ENCODE peak calls at places on chromosomes 12 and 14, in six cellular contexts. X is mesothelial cell of epicardium, J is BJ, M is dorsolateral prefrontal cortex, L is ovary, H is astrocyte of the spinal cord. E is an unnamed sample.
A peak's percentile ranks its signal among the peaks of the same experiment; 100 is the strongest.

GRCh38 chr12:63294327-63294632 is 143.3 kb upstream of the AVPR1A start:
- DNase-seq in J (peak; percentile 54), M (no peak), L (no peak), H (peak; percentile 93), X (no peak), E (no peak)

GRCh38 chr12:15590180-15590826 is 198.9 kb downstream of the EPS8 start:
- DNase-seq in J (no peak), L (peak; percentile 42), M (peak; percentile 73), H (peak; percentile 75), X (peak; percentile 40), E (no peak)

GRCh38 chr14:100294963-100295330 is 11.3 kb downstream of the SLC25A29 start:
- DNase-seq in J (no peak), H (no peak), M (peak; percentile 10), X (no peak), L (no peak), E (no peak)

GRCh38 chr12:120711411-120711810 is 1.2 kb downstream of the UNC119B start:
- DNase-seq in L (no peak), X (no peak), J (no peak), H (no peak), M (no peak), E (no peak)

GRCh38 chr14:104398656-104399055 is 180.9 kb upstream of the C14orf180 start:
- DNase-seq in L (no peak), J (no peak), X (no peak), H (no peak), M (no peak), E (no peak)

GRCh38 chr12:119758695-119759094 is 90.8 kb downstream of the PRKAB1 start:
- DNase-seq in J (no peak), H (no peak), L (no peak), X (no peak), M (no peak), E (no peak)

GRCh38 chr12:114780746-114781399 is 96.9 kb upstream of the TBX3 start:
- DNase-seq in M (no peak), L (no peak), J (no peak), X (no peak), H (no peak), E (no peak)

GRCh38 chr12:126554599-126554998 is 1489.4 kb downstream of the AACS start:
- DNase-seq in M (no peak), X (no peak), H (no peak), L (no peak), J (no peak), E (no peak)

GRCh38 chr12:52122904-52123303 is 43.4 kb downstream of the SMIM41 start:
- DNase-seq in L (no peak), J (no peak), H (no peak), X (no peak), M (no peak), E (no peak)

GRCh38 chr14:102848830-102849521 is 71.7 kb downstream of the TRAF3 start:
- DNase-seq in M (no peak), J (no peak), H (no peak), L (peak; percentile 30), X (no peak), E (no peak)

GRCh38 chr12:48002773-48003218 is 1.5 kb downstream of the COL2A1 start:
- DNase-seq in L (peak; percentile 38), X (peak; percentile 67), M (peak; percentile 14), J (no peak), H (peak; percentile 19), E (peak; percentile 31)

GRCh38 chr14:53358166-53358565 is 205.0 kb upstream of the DDHD1 start:
- DNase-seq in H (no peak), X (no peak), J (no peak), L (no peak), M (no peak), E (no peak)

GRCh38 chr12:92085483-92086040 is 60.1 kb downstream of the BTG1 start:
- DNase-seq in J (no peak), M (no peak), X (no peak), L (no peak), H (no peak), E (no peak)

GRCh38 chr12:50025187-50026059 is at the start of gene RACGAP1:
- DNase-seq in M (peak; percentile 93), L (peak; percentile 94), H (peak; percentile 98), X (peak; percentile 94), J (peak; percentile 87), E (peak; percentile 99)

GRCh38 chr14:51304956-51305355 is 64.9 kb downstream of the TMX1 start:
- DNase-seq in J (peak; percentile 95), H (peak; percentile 97), M (no peak), X (no peak), L (no peak), E (no peak)

GRCh38 chr14:104804481-104805325 is 3.8 kb downstream of the ZBTB42 start:
- DNase-seq in X (no peak), H (no peak), M (no peak), J (no peak), L (no peak), E (peak; percentile 27)

GRCh38 chr12:53696285-53696654 is 20.4 kb upstream of the ATP5MC2 start:
- DNase-seq in X (peak; percentile 66), L (no peak), H (peak; percentile 84), M (peak; percentile 67), J (no peak), E (no peak)

GRCh38 chr12:3592856-3593625 is 102.0 kb downstream of the PRMT8 start:
- DNase-seq in H (no peak), L (no peak), J (no peak), X (no peak), M (no peak), E (no peak)

GRCh38 chr14:42224053-42224888 is 617.6 kb downstream of the LRFN5 start:
- DNase-seq in H (peak; percentile 75), L (peak; percentile 10), M (peak; percentile 32), J (no peak), X (peak; percentile 81), E (no peak)

DNA sequence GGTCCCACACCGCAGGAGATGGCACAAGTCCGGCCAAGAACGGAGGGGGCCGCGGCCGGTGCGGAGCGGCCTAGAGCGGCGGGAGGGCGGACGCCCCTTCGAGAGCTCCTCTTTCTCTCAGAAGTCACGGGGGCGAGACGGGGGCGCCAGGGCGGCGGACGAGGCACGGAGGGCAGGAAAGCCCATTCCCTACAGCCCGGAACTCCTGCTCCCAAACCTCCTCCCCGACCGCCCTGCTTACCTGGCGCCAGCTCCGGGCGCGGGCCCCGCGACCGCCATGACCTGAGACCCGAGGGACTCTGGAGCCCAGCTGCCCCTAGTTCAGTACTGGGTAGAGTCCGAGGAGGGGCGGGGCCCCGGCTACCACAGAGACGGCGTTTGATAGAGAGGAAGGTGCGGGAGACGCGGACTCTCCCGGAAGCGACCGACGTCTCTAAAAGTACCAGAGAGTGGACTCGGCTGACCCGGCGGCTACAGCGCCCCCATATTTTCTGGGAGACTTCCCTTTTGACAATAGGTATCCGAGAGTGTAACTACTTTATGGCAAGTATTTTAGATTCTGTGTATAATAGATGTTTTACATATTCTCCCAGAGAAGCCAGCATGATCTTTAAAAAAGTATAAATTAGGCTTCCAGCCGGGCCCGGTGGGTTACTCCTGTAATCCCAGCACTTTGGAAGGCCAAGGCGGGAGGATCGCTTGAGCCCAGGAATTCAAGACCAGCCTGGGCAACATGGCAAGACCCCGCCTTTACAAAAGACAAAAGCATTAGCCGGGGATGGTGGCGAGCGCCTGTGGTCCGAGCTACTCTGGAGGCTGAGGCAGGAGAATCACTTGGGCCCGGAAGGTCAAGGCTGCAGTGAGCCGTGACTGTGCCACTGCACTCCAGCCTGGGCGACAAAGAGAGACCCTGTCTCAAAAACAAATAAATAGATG is at the start of gene ABCD4:
- DNase-seq in L (peak; percentile 91), M (peak; percentile 97), H (peak; percentile 92), X (peak; percentile 82), J (peak; percentile 54), E (peak; percentile 89)
- TF ChIP-seq CTCF in L (no peak), M (peak; percentile 86), H (peak; percentile 47), X (no peak), J (peak; percentile 49), E (peak; percentile 38)

GRCh38 chr14:39035336-39035735 is 67.7 kb downstream of the SEC23A start:
- DNase-seq in H (no peak), L (no peak), X (no peak), M (no peak), J (no peak), E (no peak)
- TF ChIP-seq CTCF in H (no peak), L (no peak), X (no peak), M (no peak), J (no peak), E (no peak)

GRCh38 chr12:46005823-46006222 is 15.4 kb upstream of the SCAF11 start:
- DNase-seq in L (no peak), X (no peak), J (no peak), H (no peak), M (no peak), E (no peak)

GRCh38 chr12:46005151-46005797 is 14.9 kb upstream of the SCAF11 start:
- DNase-seq in L (no peak), X (no peak), H (no peak), J (no peak), M (no peak), E (no peak)

GRCh38 chr12:46004715-46005114 is 14.3 kb upstream of the SCAF11 start:
- DNase-seq in X (no peak), H (no peak), M (no peak), L (no peak), J (no peak), E (no peak)
- TF ChIP-seq CTCF in X (no peak), H (no peak), M (no peak), L (no peak), J (no peak), E (no peak)

GRCh38 chr14:93115069-93115919 is 431 bp downstream of the ITPK1 start:
- DNase-seq in J (peak; percentile 30), L (peak; percentile 83), X (peak; percentile 87), M (peak; percentile 82), H (peak; percentile 78), E (peak; percentile 75)
- TF ChIP-seq CTCF in J (no peak), L (no peak), X (no peak), M (peak; percentile 31), H (no peak), E (peak; percentile 2)

GRCh38 chr12:68118096-68118755 is 41.3 kb downstream of the IFNG start:
- DNase-seq in X (no peak), H (no peak), L (no peak), J (no peak), M (no peak), E (no peak)

GRCh38 chr12:68109444-68110217 is 49.9 kb downstream of the IFNG start:
- DNase-seq in H (no peak), X (no peak), L (no peak), M (no peak), J (no peak), E (no peak)

GRCh38 chr12:68111995-68112394 is 47.5 kb downstream of the IFNG start:
- DNase-seq in L (no peak), J (no peak), H (no peak), X (no peak), M (no peak), E (no peak)

GRCh38 chr12:68109001-68109400 is 50.5 kb downstream of the IFNG start:
- DNase-seq in H (no peak), L (no peak), J (no peak), X (no peak), M (no peak), E (no peak)

GRCh38 chr12:68113644-68114043 is 45.9 kb downstream of the IFNG start:
- DNase-seq in X (no peak), H (no peak), M (no peak), L (no peak), J (no peak), E (no peak)
- TF ChIP-seq CTCF in X (peak; percentile 16), H (peak; percentile 35), M (no peak), L (no peak), J (peak; percentile 18), E (no peak)

E was measured in CD14-positive monocyte.